ENCODE peak calls at places on chromosomes 4 and X, in six cellular contexts. I is pancreas, A is suprapubic skin, S is GM12878, Q is DND-41, R is cardiac muscle cell. V is an unnamed sample.

GRCh38 chr4:85657143-85657542 is 182.2 kb downstream of the ARHGAP24 start:
- DNase-seq in I (no peak), A (no peak), S (no peak), Q (no peak), R (no peak), V (no peak)

GRCh38 chr4:3522326-3522640 is 9.9 kb downstream of the LRPAP1 start:
- DNase-seq in I (peak; percentile 11), A (no peak), S (no peak), Q (no peak), R (no peak), V (no peak)

GRCh38 chr4:153637201-153637600 is 46.9 kb upstream of the TLR2 start:
- DNase-seq in I (no peak), A (no peak), S (no peak), Q (no peak), R (no peak), V (no peak)

GRCh38 chr4:150647008-150647407 is 65.1 kb downstream of the MAB21L2 start:
- DNase-seq in I (no peak), A (no peak), S (no peak), Q (no peak), R (no peak), V (no peak)

GRCh38 chr4:81395239-81395638 is 76.5 kb downstream of the RASGEF1B start:
- DNase-seq in I (no peak), A (no peak), S (no peak), Q (no peak), R (no peak), V (no peak)

GRCh38 chr4:182405087-182405486 is 161.9 kb downstream of the TENM3 start:
- DNase-seq in I (no peak), A (no peak), S (no peak), Q (no peak), R (no peak), V (no peak)

GRCh38 chr4:98027827-98028226 is 115.4 kb downstream of the STPG2 start:
- DNase-seq in I (no peak), A (no peak), S (no peak), Q (no peak), R (peak; percentile 23), V (peak; percentile 28)

GRCh38 chrX:109393859-109394258 is 88.0 kb downstream of the GUCY2F start:
- DNase-seq in I (no peak), A (no peak), S (no peak), Q (peak; percentile 6), R (no peak), V (no peak)

GRCh38 chr4:92501456-92501855 is 197.7 kb downstream of the GRID2 start:
- DNase-seq in I (no peak), A (no peak), S (no peak), Q (no peak), R (no peak), V (no peak)

GRCh38 chr4:190020790-190021717 is 6.0 kb downstream of the FRG2 start:
- DNase-seq in I (peak; percentile 63), A (no peak), S (no peak), Q (no peak), R (peak; percentile 39), V (no peak)

GRCh38 chr4:40621592-40622512 is 7.8 kb downstream of the RBM47 start:
- DNase-seq in I (peak; percentile 76), A (peak; percentile 89), S (peak; percentile 93), Q (peak; percentile 43), R (no peak), V (peak; percentile 87)

GRCh38 chr4:41428941-41429669 is 108.9 kb upstream of the LIMCH1 start:
- DNase-seq in I (no peak), A (no peak), S (no peak), Q (no peak), R (no peak), V (no peak)

GRCh38 chr4:56976878-56977320 is 507 bp downstream of the NOA1 start:
- DNase-seq in I (peak; percentile 70), A (peak; percentile 69), S (no peak), Q (peak; percentile 30), R (peak; percentile 54), V (no peak)

GRCh38 chr4:35399912-35400311 is 844.4 kb downstream of the ARAP2 start:
- DNase-seq in I (no peak), A (no peak), S (no peak), Q (no peak), R (no peak), V (no peak)

GRCh38 chr4:143441678-143442077 is 71.8 kb upstream of the SMARCA5 start:
- DNase-seq in I (no peak), A (no peak), S (no peak), Q (no peak), R (no peak), V (no peak)

GRCh38 chrX:151153086-151153485 is 23.3 kb upstream of the GPR50 start:
- DNase-seq in I (no peak), A (no peak), S (no peak), Q (no peak), R (peak; percentile 34), V (peak; percentile 4)

GRCh38 chrX:151155234-151155633 is 21.1 kb upstream of the GPR50 start:
- DNase-seq in I (no peak), A (no peak), S (no peak), Q (no peak), R (no peak), V (no peak)

GRCh38 chrX:151151668-151152267 is 24.6 kb upstream of the GPR50 start:
- DNase-seq in I (peak; percentile 23), A (no peak), S (no peak), Q (peak; percentile 28), R (peak; percentile 64), V (peak; percentile 16)
- H3K27me3 ChIP-seq in I (peaks cover 37% of the 10 kb centered on the region), A (no peaks in the 10 kb centered on the region), S (no peaks in the 10 kb centered on the region), Q (no peaks in the 10 kb centered on the region), R (peaks cover 15% of the 10 kb centered on the region), V (no peaks in the 10 kb centered on the region)

DNA sequence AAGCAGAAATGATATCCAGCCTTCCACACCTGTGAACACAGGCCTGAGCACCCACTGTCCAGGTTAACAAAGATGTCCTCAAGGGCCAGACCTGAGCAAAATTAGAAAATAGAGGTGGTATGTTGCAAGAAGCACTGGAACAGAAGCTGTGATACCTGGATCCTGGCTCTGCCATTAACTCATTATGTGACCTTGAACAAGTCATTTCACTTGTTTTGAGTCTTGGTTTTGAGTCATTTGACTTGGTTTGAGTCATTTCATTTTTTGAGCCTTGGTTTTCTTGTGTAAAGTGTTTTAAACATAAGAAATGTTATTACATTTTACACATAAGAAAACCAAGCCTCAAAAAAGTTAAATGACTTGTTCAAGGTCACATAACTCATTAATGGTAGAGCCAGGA is 2.9 kb upstream of the NWD2 start:
- DNase-seq in I (no peak), A (no peak), S (no peak), Q (no peak), R (no peak), V (no peak)
- H3K27me3 ChIP-seq in I (peaks cover 12% of the 10 kb centered on the region), A (peaks cover 60% of the 10 kb centered on the region), S (no peaks in the 10 kb centered on the region), Q (no peaks in the 10 kb centered on the region), R (peaks cover 75% of the 10 kb centered on the region), V (peaks cover 19% of the 10 kb centered on the region)

GRCh38 chrX:11655282-11655985 is 10.3 kb downstream of the ARHGAP6 start:
- DNase-seq in I (no peak), A (no peak), S (no peak), Q (no peak), R (no peak), V (no peak)
- H3K27me3 ChIP-seq in I (peaks cover 25% of the 10 kb centered on the region), A (no peaks in the 10 kb centered on the region), S (no peaks in the 10 kb centered on the region), Q (no peaks in the 10 kb centered on the region), R (no peaks in the 10 kb centered on the region), V (no peaks in the 10 kb centered on the region)

DNA sequence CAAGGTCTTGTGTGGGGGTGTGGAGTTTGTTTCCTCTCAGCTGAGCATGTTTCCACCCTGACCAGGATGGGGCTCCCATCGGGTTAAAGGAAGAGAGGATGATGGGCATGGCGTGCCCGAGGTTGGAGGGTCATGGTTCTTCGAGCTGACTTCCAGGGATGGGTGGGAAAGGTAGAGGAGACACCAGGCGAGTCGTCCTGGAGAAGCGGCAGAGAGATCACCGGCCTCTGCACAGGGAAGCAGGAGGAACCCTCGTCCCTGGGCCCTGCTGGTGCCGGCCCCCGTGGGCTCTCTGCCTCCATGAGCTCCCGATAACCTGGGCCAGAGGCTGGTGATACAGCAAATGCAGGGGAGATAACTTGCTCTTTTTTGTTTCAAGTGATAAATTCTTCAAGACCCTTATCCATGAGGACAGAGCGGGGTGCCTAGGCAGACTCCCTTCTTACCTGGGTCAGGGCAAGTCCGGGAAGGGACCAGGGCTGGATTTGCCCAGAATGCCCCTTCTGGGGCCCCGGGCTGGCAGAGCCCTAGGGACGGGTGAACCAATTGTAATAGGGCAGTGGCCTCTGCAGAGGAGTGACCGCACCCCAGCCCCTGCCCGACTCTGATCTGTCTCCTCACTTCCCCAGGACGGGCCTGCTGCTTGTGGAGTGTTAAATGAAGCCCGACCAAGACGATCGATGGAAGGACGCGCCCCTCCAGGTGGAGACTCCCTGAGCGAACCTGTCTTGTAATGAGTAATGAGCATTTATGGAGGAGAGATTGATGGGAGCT is 63.0 kb downstream of the CPZ start:
- DNase-seq in I (no peak), A (no peak), S (no peak), Q (no peak), R (no peak), V (no peak)
- H3K27me3 ChIP-seq in I (no peaks in the 10 kb centered on the region), A (peaks cover 27% of the 10 kb centered on the region), S (no peaks in the 10 kb centered on the region), Q (peaks cover 3% of the 10 kb centered on the region), R (no peaks in the 10 kb centered on the region), V (peaks cover 1% of the 10 kb centered on the region)

GRCh38 chrX:24999501-24999900 is 16.3 kb downstream of the ARX start:
- DNase-seq in I (no peak), A (no peak), S (no peak), Q (no peak), R (no peak), V (no peak)
- H3K27me3 ChIP-seq in I (peaks cover under 1% of the 10 kb centered on the region), A (peaks cover 20% of the 10 kb centered on the region), S (no peaks in the 10 kb centered on the region), Q (no peaks in the 10 kb centered on the region), R (peaks cover 74% of the 10 kb centered on the region), V (peaks cover 12% of the 10 kb centered on the region)

GRCh38 chrX:75784689-75785491 is at the start of gene MAGEE2:
- DNase-seq in I (peak; percentile 22), A (no peak), S (no peak), Q (no peak), R (no peak), V (no peak)

GRCh38 chrX:75786290-75786689 is 1.2 kb upstream of the MAGEE2 start:
- DNase-seq in I (no peak), A (no peak), S (no peak), Q (no peak), R (no peak), V (no peak)

GRCh38 chrX:75781618-75782017 is 3.4 kb downstream of the MAGEE2 start:
- DNase-seq in I (no peak), A (no peak), S (no peak), Q (no peak), R (no peak), V (no peak)
- H3K27me3 ChIP-seq in I (no peaks in the 10 kb centered on the region), A (no peaks in the 10 kb centered on the region), S (no peaks in the 10 kb centered on the region), Q (no peaks in the 10 kb centered on the region), R (no peaks in the 10 kb centered on the region), V (no peaks in the 10 kb centered on the region)

GRCh38 chrX:635428-636192 is 5.0 kb downstream of the SHOX start:
- DNase-seq in I (no peak), A (no peak), S (no peak), Q (no peak), R (no peak), V (no peak)
- H3K27me3 ChIP-seq in I (peaks cover 38% of the 10 kb centered on the region), A (peaks cover 90% of the 10 kb centered on the region), S (no peaks in the 10 kb centered on the region), Q (no peaks in the 10 kb centered on the region), R (peaks cover 95% of the 10 kb centered on the region), V (peaks cover 71% of the 10 kb centered on the region)

V was measured in brain microvascular endothelial cell.